ENCODE peak calls at places on chromosomes 5 and 9, in nine cellular contexts. One of them, this sample, is unnamed. For H3K4me1, the result is how much of the 10 kb centered on the place peaks cover.

GRCh38 chr5:60929024-60929423 is 15.8 kb downstream of the ERCC8 start:
- DNase-seq in Peyer's patch: no peak
- DNase-seq in endodermal cell: no peak
- DNase-seq in H9: no peak
- DNase-seq in fibroblast of lung: peak
- DNase-seq in upper lobe of right lung: no peak
- DNase-seq in uterus: no peak
- DNase-seq in ovary: no peak
- DNase-seq in prostate gland: no peak
- DNase-seq in this sample: no peak

GRCh38 chr5:318341-318897 is 3.1 kb upstream of the AHRR start:
- DNase-seq in endodermal cell: no peak
- DNase-seq in uterus: no peak
- DNase-seq in ovary: no peak
- DNase-seq in prostate gland: no peak
- DNase-seq in Peyer's patch: no peak
- DNase-seq in H9: no peak
- DNase-seq in fibroblast of lung: no peak
- DNase-seq in upper lobe of right lung: peak
- DNase-seq in this sample: no peak

GRCh38 chr5:150703767-150704166 is 2.9 kb upstream of the RBM22 start:
- DNase-seq in upper lobe of right lung: no peak
- DNase-seq in uterus: no peak
- DNase-seq in Peyer's patch: no peak
- DNase-seq in ovary: no peak
- DNase-seq in H9: no peak
- DNase-seq in fibroblast of lung: peak
- DNase-seq in endodermal cell: no peak
- DNase-seq in prostate gland: no peak
- DNase-seq in this sample: no peak

GRCh38 chr9:87152206-87152605 is 204.9 kb upstream of the GAS1 start:
- DNase-seq in H9: no peak
- DNase-seq in ovary: no peak
- DNase-seq in fibroblast of lung: peak
- DNase-seq in Peyer's patch: no peak
- DNase-seq in endodermal cell: no peak
- DNase-seq in prostate gland: no peak
- DNase-seq in upper lobe of right lung: no peak
- DNase-seq in uterus: no peak
- DNase-seq in this sample: no peak

GRCh38 chr9:40909821-40910220 is 218.7 kb downstream of the FOXD4L6 start:
- DNase-seq in ovary: no peak
- DNase-seq in Peyer's patch: no peak
- DNase-seq in prostate gland: no peak
- DNase-seq in endodermal cell: no peak
- DNase-seq in upper lobe of right lung: no peak
- DNase-seq in H9: no peak
- DNase-seq in uterus: no peak
- DNase-seq in fibroblast of lung: no peak
- DNase-seq in this sample: no peak

GRCh38 chr5:36744678-36745659 is 131.6 kb upstream of the NIPBL start:
- DNase-seq in ovary: peak
- DNase-seq in uterus: peak
- DNase-seq in Peyer's patch: peak
- DNase-seq in upper lobe of right lung: peak
- DNase-seq in endodermal cell: peak
- DNase-seq in H9: peak
- DNase-seq in fibroblast of lung: peak
- DNase-seq in prostate gland: peak
- DNase-seq in this sample: peak

GRCh38 chr9:83430681-83431080 is 107.5 kb downstream of the FRMD3 start:
- DNase-seq in prostate gland: no peak
- DNase-seq in ovary: no peak
- DNase-seq in H9: no peak
- DNase-seq in uterus: no peak
- DNase-seq in Peyer's patch: no peak
- DNase-seq in fibroblast of lung: no peak
- DNase-seq in endodermal cell: no peak
- DNase-seq in upper lobe of right lung: no peak
- DNase-seq in this sample: no peak

GRCh38 chr5:65734921-65735320 is 12.9 kb downstream of the NLN start:
- DNase-seq in ovary: no peak
- DNase-seq in endodermal cell: no peak
- DNase-seq in prostate gland: no peak
- DNase-seq in H9: no peak
- DNase-seq in Peyer's patch: no peak
- DNase-seq in fibroblast of lung: no peak
- DNase-seq in uterus: no peak
- DNase-seq in upper lobe of right lung: no peak
- DNase-seq in this sample: no peak

GRCh38 chr5:122400961-122401360 is 88.9 kb downstream of the SNCAIP start:
- DNase-seq in ovary: no peak
- DNase-seq in H9: no peak
- DNase-seq in uterus: no peak
- DNase-seq in Peyer's patch: no peak
- DNase-seq in fibroblast of lung: no peak
- DNase-seq in upper lobe of right lung: no peak
- DNase-seq in endodermal cell: no peak
- DNase-seq in prostate gland: no peak
- DNase-seq in this sample: no peak

GRCh38 chr9:137149942-137150484 is 11.1 kb downstream of the GRIN1 start:
- DNase-seq in upper lobe of right lung: no peak
- DNase-seq in Peyer's patch: no peak
- DNase-seq in endodermal cell: no peak
- DNase-seq in uterus: no peak
- DNase-seq in ovary: no peak
- DNase-seq in fibroblast of lung: no peak
- DNase-seq in H9: peak
- DNase-seq in prostate gland: no peak
- DNase-seq in this sample: no peak

GRCh38 chr5:170388818-170389217 is 349 bp downstream of the KCNMB1 start:
- DNase-seq in H9: no peak
- DNase-seq in prostate gland: no peak
- DNase-seq in uterus: no peak
- DNase-seq in endodermal cell: peak
- DNase-seq in fibroblast of lung: no peak
- DNase-seq in ovary: no peak
- DNase-seq in Peyer's patch: no peak
- DNase-seq in upper lobe of right lung: no peak
- DNase-seq in this sample: no peak

GRCh38 chr5:146291421-146292074 is 47.1 kb upstream of the POU4F3 start:
- DNase-seq in upper lobe of right lung: no peak
- DNase-seq in fibroblast of lung: peak
- DNase-seq in Peyer's patch: no peak
- DNase-seq in endodermal cell: no peak
- DNase-seq in uterus: no peak
- DNase-seq in ovary: no peak
- DNase-seq in H9: no peak
- DNase-seq in prostate gland: no peak
- DNase-seq in this sample: no peak

GRCh38 chr9:79701651-79702050 is 129.9 kb downstream of the TLE4 start:
- DNase-seq in endodermal cell: no peak
- DNase-seq in upper lobe of right lung: no peak
- DNase-seq in prostate gland: no peak
- DNase-seq in Peyer's patch: peak
- DNase-seq in H9: no peak
- DNase-seq in fibroblast of lung: no peak
- DNase-seq in uterus: no peak
- DNase-seq in ovary: no peak
- DNase-seq in this sample: peak

GRCh38 chr5:169723103-169723831 is 86.2 kb downstream of the DOCK2 start:
- DNase-seq in endodermal cell: no peak
- DNase-seq in ovary: no peak
- DNase-seq in prostate gland: no peak
- DNase-seq in fibroblast of lung: no peak
- DNase-seq in uterus: no peak
- DNase-seq in upper lobe of right lung: no peak
- DNase-seq in Peyer's patch: no peak
- DNase-seq in H9: no peak
- DNase-seq in this sample: no peak

GRCh38 chr9:36986548-36987408 is 47.3 kb downstream of the PAX5 start:
- DNase-seq in upper lobe of right lung: peak
- DNase-seq in prostate gland: no peak
- DNase-seq in Peyer's patch: no peak
- DNase-seq in H9: no peak
- DNase-seq in endodermal cell: peak
- DNase-seq in fibroblast of lung: no peak
- DNase-seq in ovary: no peak
- DNase-seq in uterus: no peak
- DNase-seq in this sample: no peak

GRCh38 chr5:154199263-154199662 is 8.7 kb downstream of the GALNT10 start:
- DNase-seq in prostate gland: no peak
- DNase-seq in Peyer's patch: no peak
- DNase-seq in ovary: no peak
- DNase-seq in fibroblast of lung: no peak
- DNase-seq in uterus: no peak
- DNase-seq in upper lobe of right lung: no peak
- DNase-seq in endodermal cell: no peak
- DNase-seq in H9: no peak
- DNase-seq in this sample: no peak

GRCh38 chr9:15033316-15033715 is 123.1 kb upstream of the FREM1 start:
- DNase-seq in prostate gland: no peak
- DNase-seq in ovary: no peak
- DNase-seq in uterus: no peak
- DNase-seq in upper lobe of right lung: no peak
- DNase-seq in Peyer's patch: no peak
- DNase-seq in H9: no peak
- DNase-seq in fibroblast of lung: no peak
- DNase-seq in endodermal cell: no peak
- DNase-seq in this sample: no peak

GRCh38 chr5:139391570-139392323 is 2.0 kb upstream of the MZB1 start:
- DNase-seq in H9: no peak
- DNase-seq in upper lobe of right lung: no peak
- DNase-seq in fibroblast of lung: peak
- DNase-seq in endodermal cell: no peak
- DNase-seq in prostate gland: no peak
- DNase-seq in uterus: no peak
- DNase-seq in ovary: no peak
- DNase-seq in Peyer's patch: no peak
- DNase-seq in this sample: no peak

GRCh38 chr5:1103505-1104326 is 8.1 kb downstream of the SLC12A7 start:
- DNase-seq in fibroblast of lung: peak
- DNase-seq in upper lobe of right lung: peak
- DNase-seq in endodermal cell: no peak
- DNase-seq in ovary: peak
- DNase-seq in uterus: peak
- DNase-seq in H9: no peak
- DNase-seq in prostate gland: peak
- DNase-seq in Peyer's patch: peak
- DNase-seq in this sample: peak

DNA sequence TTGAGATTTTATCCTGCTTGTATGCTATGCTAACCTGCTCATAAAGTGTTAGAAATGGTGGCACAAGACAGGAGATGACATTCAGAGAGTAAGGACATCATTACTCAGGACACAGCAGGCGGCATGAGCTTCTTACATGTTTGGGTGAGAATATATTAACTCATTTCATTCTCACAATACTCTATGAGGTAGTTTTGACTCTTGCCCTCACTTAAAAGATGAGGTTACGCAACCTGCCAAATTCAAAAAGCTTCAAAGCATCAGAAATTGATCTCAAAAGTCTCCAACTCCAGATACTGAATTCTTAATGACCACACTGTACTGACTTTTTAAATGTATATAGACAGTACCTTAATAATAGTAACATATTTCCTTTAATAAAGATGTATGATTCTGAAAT is 60.8 kb downstream of the CDH18 start:
- DNase-seq in prostate gland: no peak
- DNase-seq in H9: no peak
- DNase-seq in uterus: no peak
- DNase-seq in fibroblast of lung: no peak
- DNase-seq in upper lobe of right lung: no peak
- DNase-seq in Peyer's patch: no peak
- DNase-seq in ovary: no peak
- DNase-seq in endodermal cell: no peak
- DNase-seq in this sample: no peak
- H3K4me1 ChIP-seq in prostate gland: under half
- H3K4me1 ChIP-seq in H9: under half
- H3K4me1 ChIP-seq in uterus: under half
- H3K4me1 ChIP-seq in fibroblast of lung: under half
- H3K4me1 ChIP-seq in upper lobe of right lung: under half
- H3K4me1 ChIP-seq in Peyer's patch: under half
- H3K4me1 ChIP-seq in ovary: under half
- H3K4me1 ChIP-seq in endodermal cell: under half
- H3K4me1 ChIP-seq in this sample: under half

GRCh38 chr9:135961277-135961705 is at the start of gene UBAC1:
- DNase-seq in ovary: peak
- DNase-seq in upper lobe of right lung: peak
- DNase-seq in prostate gland: peak
- DNase-seq in fibroblast of lung: peak
- DNase-seq in H9: peak
- DNase-seq in Peyer's patch: peak
- DNase-seq in endodermal cell: peak
- DNase-seq in uterus: peak
- DNase-seq in this sample: peak
- TF ChIP-seq CTCF in ovary: peak
- TF ChIP-seq CTCF in upper lobe of right lung: peak
- TF ChIP-seq CTCF in prostate gland: peak
- TF ChIP-seq CTCF in fibroblast of lung: peak
- TF ChIP-seq CTCF in H9: peak
- TF ChIP-seq CTCF in Peyer's patch: peak
- TF ChIP-seq CTCF in endodermal cell: peak
- TF ChIP-seq CTCF in uterus: peak
- TF ChIP-seq CTCF in this sample: peak

GRCh38 chr5:147455321-147455720 is 54.5 kb downstream of the DPYSL3 start:
- DNase-seq in ovary: no peak
- DNase-seq in H9: no peak
- DNase-seq in Peyer's patch: no peak
- DNase-seq in fibroblast of lung: peak
- DNase-seq in endodermal cell: no peak
- DNase-seq in uterus: peak
- DNase-seq in prostate gland: no peak
- DNase-seq in upper lobe of right lung: no peak
- DNase-seq in this sample: no peak
- H3K4me1 ChIP-seq in ovary: under half
- H3K4me1 ChIP-seq in H9: under half
- H3K4me1 ChIP-seq in Peyer's patch: under half
- H3K4me1 ChIP-seq in fibroblast of lung: under half
- H3K4me1 ChIP-seq in endodermal cell: under half
- H3K4me1 ChIP-seq in uterus: under half
- H3K4me1 ChIP-seq in prostate gland: under half
- H3K4me1 ChIP-seq in upper lobe of right lung: under half
- H3K4me1 ChIP-seq in this sample: under half

DNA sequence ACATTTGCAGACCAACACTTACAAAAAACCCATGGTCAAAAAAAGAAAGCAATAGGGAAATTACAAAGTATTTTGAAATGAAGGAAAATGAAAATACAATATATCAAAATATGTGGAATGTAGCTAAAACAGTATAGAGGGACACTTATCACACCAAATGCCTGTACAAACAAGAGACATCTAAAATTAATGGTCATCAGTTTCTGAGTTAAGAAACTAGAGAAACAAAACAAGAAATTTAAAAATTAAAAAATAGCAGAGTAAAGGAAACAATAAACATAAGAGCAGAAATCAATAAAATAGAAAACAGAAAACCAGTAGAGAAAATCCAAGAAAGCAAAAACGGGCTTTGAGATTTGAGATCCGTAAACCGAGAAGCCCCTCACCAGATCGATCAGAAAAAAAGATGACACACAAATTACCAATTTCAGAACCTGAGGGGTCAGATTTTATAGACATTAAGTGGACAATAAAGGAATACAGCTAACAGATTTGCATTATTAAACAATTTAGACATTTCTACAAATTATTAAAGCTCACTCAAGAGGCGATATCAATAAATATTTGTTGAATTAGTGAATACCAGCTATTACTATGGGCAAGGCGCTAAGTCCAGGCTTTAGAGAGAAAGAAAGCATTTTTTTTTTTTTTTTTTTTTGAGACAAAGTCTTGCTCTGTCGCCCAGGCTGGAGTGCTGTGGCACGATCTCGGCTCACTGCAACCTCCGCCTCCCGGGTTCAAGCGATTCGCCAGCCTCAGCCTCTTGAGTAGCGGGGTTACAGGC is 1.0 kb upstream of the TENT2 start:
- DNase-seq in uterus: no peak
- DNase-seq in prostate gland: no peak
- DNase-seq in ovary: no peak
- DNase-seq in fibroblast of lung: no peak
- DNase-seq in Peyer's patch: no peak
- DNase-seq in upper lobe of right lung: no peak
- DNase-seq in H9: no peak
- DNase-seq in endodermal cell: no peak
- DNase-seq in this sample: no peak
- TF ChIP-seq CTCF in uterus: no peak
- TF ChIP-seq CTCF in prostate gland: no peak
- TF ChIP-seq CTCF in ovary: no peak
- TF ChIP-seq CTCF in fibroblast of lung: no peak
- TF ChIP-seq CTCF in Peyer's patch: no peak
- TF ChIP-seq CTCF in upper lobe of right lung: no peak
- TF ChIP-seq CTCF in H9: no peak
- TF ChIP-seq CTCF in endodermal cell: no peak
- TF ChIP-seq CTCF in this sample: no peak